ENCODE peak calls at places on chromosomes 13 and 19, in nine cellular contexts. Z is fibroblast of the aortic adventitia, G is osteoblast, W is breast epithelium, J is body of pancreas, X is pancreas, K is ascending aorta, C is heart right ventricle, M is MM.1S. V is an unnamed sample.

GRCh38 chr19:40576181-40576584 is 490 bp upstream of the SHKBP1 start:
- DNase-seq in Z (no peak), G (no peak), W (no peak), J (no peak), X (no peak), K (no peak), C (no peak), M (no peak), V (no peak)

GRCh38 chr19:7665076-7665475 is 3.8 kb upstream of the RETN start:
- DNase-seq in Z (peak), G (peak), W (no peak), J (no peak), X (no peak), K (no peak), C (no peak), M (no peak), V (no peak)

GRCh38 chr19:4844348-4845179 is 13.1 kb upstream of the TICAM1 start:
- DNase-seq in Z (peak), G (peak), W (no peak), J (peak), X (no peak), K (no peak), C (peak), M (no peak), V (peak)

GRCh38 chr19:58117841-58118575 is 20.0 kb upstream of the ZSCAN18 start:
- DNase-seq in Z (no peak), G (peak), W (no peak), J (no peak), X (no peak), K (no peak), C (peak), M (no peak), V (no peak)

GRCh38 chr13:37263881-37264280 is 158.4 kb upstream of the CSNK1A1L start:
- DNase-seq in Z (no peak), G (no peak), W (no peak), J (no peak), X (no peak), K (no peak), C (no peak), M (no peak), V (no peak)

GRCh38 chr13:113357529-113357928 is 6.4 kb downstream of the GRTP1 start:
- DNase-seq in Z (peak), G (peak), W (no peak), J (no peak), X (no peak), K (no peak), C (no peak), M (no peak), V (peak)

GRCh38 chr13:26628706-26629105 is 71.2 kb downstream of the WASF3 start:
- DNase-seq in Z (peak), G (no peak), W (no peak), J (no peak), X (no peak), K (no peak), C (no peak), M (no peak), V (no peak)

GRCh38 chr13:38785047-38785446 is 98.2 kb downstream of the FREM2 start:
- DNase-seq in Z (no peak), G (no peak), W (no peak), J (no peak), X (no peak), K (no peak), C (no peak), M (no peak), V (no peak)

GRCh38 chr19:48644839-48645651 is 942 bp downstream of the CA11 start:
- DNase-seq in Z (peak), G (peak), W (peak), J (peak), X (peak), K (peak), C (peak), M (peak), V (no peak)

GRCh38 chr13:29587645-29588044 is 7.8 kb downstream of the SLC7A1 start:
- DNase-seq in Z (no peak), G (peak), W (no peak), J (no peak), X (no peak), K (no peak), C (no peak), M (no peak), V (no peak)

GRCh38 chr13:19587635-19588300 is 26.4 kb upstream of the TPTE2 start:
- DNase-seq in Z (peak), G (peak), W (no peak), J (peak), X (no peak), K (no peak), C (peak), M (peak), V (no peak)

GRCh38 chr13:65330691-65331090 is 1899.4 kb downstream of the PCDH9 start:
- DNase-seq in Z (no peak), G (no peak), W (no peak), J (no peak), X (no peak), K (no peak), C (no peak), M (no peak), V (no peak)

GRCh38 chr19:15934332-15935078 is at the start of gene CYP4F11:
- DNase-seq in Z (no peak), G (no peak), W (peak), J (peak), X (peak), K (peak), C (peak), M (no peak), V (peak)

GRCh38 chr13:20719783-20720182 is 16.3 kb downstream of the IL17D start:
- DNase-seq in Z (no peak), G (peak), W (no peak), J (no peak), X (no peak), K (no peak), C (no peak), M (no peak), V (no peak)

GRCh38 chr13:20718958-20719566 is 15.6 kb downstream of the IL17D start:
- DNase-seq in Z (no peak), G (no peak), W (no peak), J (no peak), X (no peak), K (no peak), C (no peak), M (no peak), V (no peak)

GRCh38 chr13:20721058-20721453 is 17.6 kb downstream of the IL17D start:
- DNase-seq in Z (no peak), G (no peak), W (no peak), J (no peak), X (no peak), K (no peak), C (no peak), M (no peak), V (no peak)

GRCh38 chr13:20720499-20720898 is 17.0 kb downstream of the IL17D start:
- DNase-seq in Z (no peak), G (no peak), W (no peak), J (no peak), X (no peak), K (no peak), C (no peak), M (no peak), V (no peak)

GRCh38 chr13:20721454-20722357 is 18.2 kb downstream of the IL17D start:
- DNase-seq in Z (peak), G (peak), W (no peak), J (peak), X (peak), K (no peak), C (peak), M (no peak), V (peak)
- H3K4me3 ChIP-seq in Z (peak), G (peak), W (peak), J (no peak), X (peak), K (peak), C (peak), M (no peak), V (peak)

DNA sequence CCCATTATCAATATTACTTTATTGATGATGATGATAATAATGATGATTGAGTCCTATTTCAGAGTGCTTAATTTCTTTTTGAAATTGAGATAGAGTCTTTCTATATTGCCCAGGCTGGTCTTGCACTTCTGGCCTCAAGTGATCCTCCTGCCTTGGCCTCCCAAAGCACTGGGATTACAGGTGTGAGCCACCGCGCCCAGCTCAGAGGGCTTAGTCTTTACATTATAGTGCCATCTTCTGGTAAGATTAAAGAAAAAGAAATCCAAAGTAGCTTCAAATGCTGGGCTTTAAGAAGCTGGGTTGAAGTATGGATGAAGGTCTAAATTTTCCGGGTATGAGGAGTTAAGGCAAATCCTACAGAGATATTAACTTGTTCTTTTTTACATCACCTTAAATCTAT is 3.4 kb upstream of the ZNF333 start:
- DNase-seq in Z (peak), G (peak), W (no peak), J (no peak), X (no peak), K (no peak), C (no peak), M (peak), V (no peak)
- TF ChIP-seq CTCF in Z (peak), G (peak), W (no peak), J (no peak), X (no peak), K (no peak), C (peak), M (peak), V (peak)

GRCh38 chr19:29285187-29285687 is 72.3 kb upstream of the UQCRFS1 start:
- DNase-seq in Z (no peak), G (no peak), W (no peak), J (no peak), X (no peak), K (no peak), C (no peak), M (no peak), V (no peak)
- H3K4me3 ChIP-seq in Z (no peak), G (no peak), W (no peak), J (no peak), X (no peak), K (no peak), C (no peak), M (no peak), V (no peak)

DNA sequence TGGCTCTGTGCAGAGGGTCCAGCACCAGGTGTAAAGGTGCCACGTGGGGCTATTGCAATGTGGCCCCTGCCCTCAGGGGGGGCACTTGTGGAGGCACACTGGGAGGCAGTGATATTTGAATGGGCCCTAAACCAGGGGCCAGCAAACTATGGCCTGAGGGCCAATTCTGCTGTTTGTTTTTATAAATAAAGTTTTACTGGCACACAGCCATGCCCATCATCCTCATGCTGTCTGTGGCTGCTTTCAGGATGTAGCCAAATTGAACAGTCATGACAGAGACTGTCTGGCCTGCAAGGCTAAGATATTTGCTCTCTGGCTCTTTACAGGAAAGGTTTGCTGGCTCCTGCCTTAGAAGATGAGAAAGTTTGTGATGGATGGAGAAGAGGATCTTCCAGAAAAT is 33.9 kb upstream of the RANBP3 start:
- DNase-seq in Z (no peak), G (no peak), W (no peak), J (no peak), X (no peak), K (no peak), C (no peak), M (no peak), V (no peak)
- TF ChIP-seq CTCF in Z (no peak), G (no peak), W (no peak), J (no peak), X (no peak), K (no peak), C (no peak), M (no peak), V (no peak)

GRCh38 chr19:38796154-38796553 is 7.2 kb downstream of the LGALS7B start:
- DNase-seq in Z (no peak), G (no peak), W (no peak), J (no peak), X (no peak), K (no peak), C (no peak), M (no peak), V (no peak)

GRCh38 chr19:38793186-38793585 is 4.2 kb downstream of the LGALS7B start:
- DNase-seq in Z (peak), G (peak), W (no peak), J (no peak), X (no peak), K (no peak), C (no peak), M (no peak), V (peak)

GRCh38 chr19:38793671-38794070 is 4.7 kb downstream of the LGALS7B start:
- DNase-seq in Z (no peak), G (no peak), W (no peak), J (no peak), X (no peak), K (no peak), C (no peak), M (no peak), V (no peak)

GRCh38 chr19:38795549-38795948 is 6.5 kb downstream of the LGALS7B start:
- DNase-seq in Z (no peak), G (no peak), W (no peak), J (no peak), X (no peak), K (no peak), C (no peak), M (no peak), V (no peak)

DNA sequence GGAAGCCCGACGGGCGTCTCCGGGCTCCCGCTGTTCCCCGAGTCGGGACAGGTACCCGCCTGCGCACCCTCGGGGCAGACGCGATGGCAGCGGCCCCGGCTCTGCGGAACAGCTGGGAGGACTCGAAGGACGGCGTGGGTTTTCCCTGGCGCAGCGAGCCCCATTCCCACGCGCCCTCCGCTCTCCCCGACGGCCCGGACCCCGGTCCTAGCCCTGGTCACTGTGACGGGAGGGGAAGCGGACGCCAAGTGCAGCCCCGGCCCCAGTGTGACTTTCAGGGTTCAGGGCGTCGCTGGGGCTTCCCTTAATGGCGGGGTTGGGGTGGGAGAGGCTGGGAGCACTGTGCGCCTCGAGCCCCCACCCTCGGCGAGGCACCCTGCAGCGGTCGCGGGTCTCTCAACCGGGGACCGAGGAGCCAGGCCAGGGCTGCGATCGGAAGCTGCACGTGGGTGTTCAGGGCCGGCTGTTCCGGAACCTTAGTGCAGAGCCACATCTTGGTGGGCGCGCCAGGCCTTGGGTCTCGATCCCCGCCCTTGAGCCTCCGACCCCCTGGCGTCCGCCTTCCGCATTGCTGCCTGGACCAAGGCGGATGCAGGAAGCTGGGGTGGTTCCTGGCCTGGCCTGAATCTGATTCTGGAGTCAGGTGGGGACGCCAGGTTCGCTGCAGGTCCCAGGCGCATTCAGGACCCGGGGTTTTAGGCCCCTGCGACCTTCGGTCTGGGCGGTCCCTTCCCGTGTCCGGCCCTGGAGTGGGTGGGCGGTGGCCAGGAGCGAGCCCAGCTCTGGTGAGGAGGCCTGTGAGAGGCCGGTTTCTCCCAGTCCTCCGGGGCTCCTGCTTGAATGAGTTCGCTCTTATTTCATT is 3.5 kb downstream of the LGALS7B start:
- DNase-seq in Z (no peak), G (peak), W (no peak), J (peak), X (peak), K (peak), C (no peak), M (no peak), V (no peak)
- H3K4me3 ChIP-seq in Z (no peak), G (no peak), W (peak), J (no peak), X (peak), K (peak), C (peak), M (no peak), V (no peak)

GRCh38 chr19:17226002-17226933 is at the start of gene OCEL1:
- DNase-seq in Z (peak), G (peak), W (peak), J (peak), X (peak), K (peak), C (peak), M (peak), V (peak)
- TF ChIP-seq CTCF in Z (no peak), G (no peak), W (no peak), J (no peak), X (no peak), K (no peak), C (no peak), M (no peak), V (no peak)